ENCODE peak calls at places on chromosomes 4 and X, in ten cellular contexts. P is A549, Z is tibial artery, U is Peyer's patch, Y is lower lobe of right lung, F is fibroblast of lung, R is neural progenitor cell, L is pancreas, X is H1, Q is body of pancreas. V is an unnamed sample. For H3K4me1, the result is how much of the 10 kb centered on the place peaks cover.

GRCh38 chr4:176534566-176534965 is 214.8 kb downstream of the SPCS3 start:
- DNase-seq in P (peak), Z (no peak), U (no peak), Y (no peak), F (peak), R (no peak), L (no peak), X (no peak), Q (no peak), V (no peak)

GRCh38 chr4:41420576-41420975 is 117.4 kb upstream of the LIMCH1 start:
- DNase-seq in P (no peak), Z (no peak), U (no peak), Y (no peak), F (no peak), R (no peak), L (no peak), X (no peak), Q (no peak), V (no peak)

GRCh38 chr4:181958435-181958834 is 284.8 kb upstream of the TENM3 start:
- DNase-seq in P (no peak), Z (no peak), U (no peak), Y (no peak), F (peak), R (no peak), L (no peak), X (no peak), Q (no peak), V (no peak)

GRCh38 chr4:40564815-40565505 is 64.7 kb downstream of the RBM47 start:
- DNase-seq in P (no peak), Z (no peak), U (no peak), Y (no peak), F (no peak), R (no peak), L (no peak), X (no peak), Q (no peak), V (no peak)

GRCh38 chr4:141395246-141395830 is 174.6 kb downstream of the ZNF330 start:
- DNase-seq in P (no peak), Z (no peak), U (no peak), Y (no peak), F (peak), R (no peak), L (no peak), X (no peak), Q (no peak), V (no peak)

GRCh38 chrX:71586929-71587328 is 8.7 kb downstream of the GCNA start:
- DNase-seq in P (no peak), Z (no peak), U (no peak), Y (no peak), F (no peak), R (no peak), L (no peak), X (no peak), Q (no peak), V (no peak)

GRCh38 chrX:147875866-147876596 is 35.7 kb upstream of the FMR1 start:
- DNase-seq in P (no peak), Z (no peak), U (no peak), Y (no peak), F (no peak), R (no peak), L (no peak), X (no peak), Q (no peak), V (no peak)

GRCh38 chrX:134369576-134369975 is 90.4 kb upstream of the HPRT1 start:
- DNase-seq in P (no peak), Z (no peak), U (no peak), Y (no peak), F (no peak), R (no peak), L (no peak), X (no peak), Q (no peak), V (no peak)

GRCh38 chrX:154731881-154732280 is 19.0 kb downstream of the GAB3 start:
- DNase-seq in P (no peak), Z (no peak), U (no peak), Y (no peak), F (no peak), R (no peak), L (no peak), X (no peak), Q (no peak), V (no peak)

GRCh38 chrX:48901069-48901468 is 3.3 kb downstream of the PQBP1 start:
- DNase-seq in P (no peak), Z (no peak), U (no peak), Y (no peak), F (no peak), R (no peak), L (no peak), X (no peak), Q (no peak), V (no peak)

GRCh38 chr4:120568736-120569135 is 353.8 kb downstream of the PRDM5 start:
- DNase-seq in P (no peak), Z (no peak), U (no peak), Y (no peak), F (no peak), R (no peak), L (no peak), X (no peak), Q (no peak), V (no peak)

GRCh38 chr4:173590697-173591096 is 60.7 kb upstream of the HAND2 start:
- DNase-seq in P (no peak), Z (peak), U (no peak), Y (no peak), F (no peak), R (no peak), L (no peak), X (no peak), Q (no peak), V (peak)

GRCh38 chr4:99825272-99825671 is 8.6 kb downstream of the DAPP1 start:
- DNase-seq in P (no peak), Z (no peak), U (no peak), Y (no peak), F (no peak), R (no peak), L (no peak), X (no peak), Q (no peak), V (no peak)

GRCh38 chr4:99824070-99824599 is 7.5 kb downstream of the DAPP1 start:
- DNase-seq in P (no peak), Z (no peak), U (no peak), Y (no peak), F (no peak), R (no peak), L (no peak), X (no peak), Q (no peak), V (no peak)

GRCh38 chr4:99821918-99822503 is 5.4 kb downstream of the DAPP1 start:
- DNase-seq in P (no peak), Z (no peak), U (no peak), Y (no peak), F (no peak), R (no peak), L (no peak), X (no peak), Q (no peak), V (no peak)

GRCh38 chr4:99826016-99826415 is 9.4 kb downstream of the DAPP1 start:
- DNase-seq in P (no peak), Z (no peak), U (no peak), Y (no peak), F (no peak), R (no peak), L (no peak), X (no peak), Q (no peak), V (no peak)

DNA sequence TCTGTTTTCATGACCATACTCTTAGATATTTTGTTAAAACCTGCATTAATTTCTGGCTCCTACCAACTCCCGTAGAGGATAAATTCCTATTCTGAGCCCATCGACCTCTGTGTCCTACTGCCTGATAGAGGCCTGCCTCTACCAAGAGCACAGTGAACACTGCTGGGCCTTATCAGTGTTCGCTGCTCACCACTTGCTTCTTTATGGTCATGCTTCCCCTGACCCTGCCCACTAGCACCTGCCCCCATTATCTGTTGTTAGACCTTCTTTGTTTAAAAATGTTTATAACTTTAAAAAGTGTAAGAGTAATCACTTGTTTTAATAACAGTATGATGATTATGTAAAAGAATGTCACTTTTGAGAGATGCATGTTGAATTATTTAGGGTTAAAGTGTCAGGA is 6.1 kb downstream of the DAPP1 start:
- DNase-seq in P (no peak), Z (no peak), U (no peak), Y (no peak), F (no peak), R (no peak), L (no peak), X (no peak), Q (no peak), V (no peak)
- H3K4me1 ChIP-seq in P (under half), Z (under half), U (under half), Y (under half), F (under half), R (under half), L (under half), X (under half), Q (under half), V (under half)

GRCh38 chr4:98143001-98143899 is at the start of gene STPG2:
- DNase-seq in P (peak), Z (peak), U (peak), Y (peak), F (peak), R (peak), L (peak), X (peak), Q (peak), V (peak)
- TF ChIP-seq CTCF in P (peak), Z (no peak), U (peak), Y (peak), F (peak), R (peak), L (no peak), X (peak), Q (peak), V (peak)

GRCh38 chrX:15906544-15906943 is 51.9 kb upstream of the AP1S2 start:
- DNase-seq in P (no peak), Z (no peak), U (no peak), Y (no peak), F (no peak), R (no peak), L (no peak), X (no peak), Q (no peak), V (no peak)
- H3K4me3 ChIP-seq in P (no peak), Z (no peak), U (no peak), Y (no peak), F (no peak), R (no peak), L (no peak), X (no peak), Q (no peak), V (no peak)

DNA sequence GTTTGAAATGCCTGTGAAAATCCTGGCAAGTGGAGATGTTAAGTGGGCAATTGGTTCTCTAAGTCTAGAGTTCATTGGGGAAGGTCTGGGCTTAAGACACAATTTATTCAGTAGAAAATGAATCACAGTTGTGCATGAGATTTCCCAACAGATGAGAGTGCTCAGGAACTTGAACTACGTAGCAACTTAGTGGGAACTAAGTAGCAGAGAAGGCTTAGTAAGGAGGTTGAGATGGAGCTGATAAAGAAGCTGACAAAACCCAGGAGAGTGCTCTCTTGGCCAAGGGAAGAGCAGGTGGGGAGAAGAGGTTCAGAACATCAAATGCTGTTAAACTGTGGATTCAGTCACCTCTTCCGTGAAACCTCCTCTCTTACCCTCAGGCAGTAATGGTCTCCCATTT is 33.0 kb downstream of the AFF1 start:
- DNase-seq in P (no peak), Z (no peak), U (no peak), Y (no peak), F (peak), R (no peak), L (no peak), X (no peak), Q (no peak), V (no peak)
- H3K4me1 ChIP-seq in P (half or more), Z (under half), U (under half), Y (half or more), F (under half), R (under half), L (under half), X (under half), Q (under half), V (half or more)

GRCh38 chr4:64014647-64015046 is 394.6 kb downstream of the TECRL start:
- DNase-seq in P (no peak), Z (no peak), U (no peak), Y (no peak), F (no peak), R (no peak), L (no peak), X (no peak), Q (no peak), V (no peak)
- TF ChIP-seq CTCF in P (no peak), Z (no peak), U (no peak), Y (no peak), F (no peak), R (no peak), L (no peak), X (no peak), Q (no peak), V (no peak)

V was measured in left ventricle myocardium inferior.